ENCODE peak calls at places on chromosomes 16 and 17, in five cellular contexts. S is activated naive CD4-positive, alpha-beta T cell treated with anti-CD3 and anti-CD28 coated beads for 36 hours; B is activated CD4-positive, alpha-beta T cell treated with anti-CD3 and anti-CD28 coated beads, Interleukin-2, amount 10 ng/mL, durations not matched to agents 7 days and 5 days; U is GM13977; J is G401. T is an unnamed sample.

GRCh38 chr16:471353-472198 is 46.1 kb downstream of the RAB11FIP3 start:
- DNase-seq in U (no peak), J (peak), B (no peak), S (no peak), T (peak)

GRCh38 chr17:67272312-67273050 is 27.5 kb upstream of the HELZ start:
- DNase-seq in S (no peak), U (peak), J (no peak), B (no peak), T (no peak)

GRCh38 chr16:49739381-49739780 is 116.5 kb downstream of the ZNF423 start:
- DNase-seq in J (no peak), S (no peak), B (no peak), U (no peak), T (no peak)

GRCh38 chr17:66018786-66019185 is 173.1 kb downstream of the CEP112 start:
- DNase-seq in B (no peak), S (no peak), U (no peak), J (no peak), T (no peak)

GRCh38 chr16:71626018-71626857 is at the start of gene MARVELD3:
- DNase-seq in S (peak), B (peak), U (peak), J (no peak), T (no peak)

GRCh38 chr17:78013683-78014467 is 55.4 kb downstream of the TNRC6C start:
- DNase-seq in S (peak), U (peak), B (peak), J (peak), T (peak)

GRCh38 chr17:41772586-41773189 is 13.8 kb downstream of the JUP start:
- DNase-seq in J (no peak), B (no peak), U (no peak), S (no peak), T (no peak)

GRCh38 chr17:60817187-60817586 is 139.5 kb downstream of the BCAS3 start:
- DNase-seq in J (no peak), S (no peak), U (no peak), B (no peak), T (no peak)

GRCh38 chr16:12901204-12901596 is 198 bp upstream of the SHISA9 start:
- DNase-seq in U (no peak), J (no peak), S (no peak), B (no peak), T (no peak)